ENCODE peak calls at places on chromosomes 7 and 10, in four cellular contexts. L, M, S and G are unnamed samples. For H3K27me3, the result is how much of the 10 kb centered on the place peaks cover.

GRCh38 chr7:42046483-42046882 is 190.5 kb downstream of the GLI3 start:
- DNase-seq in S (no peak), M (no peak), L (no peak), G (no peak)

GRCh38 chr7:41570766-41571165 is 132.1 kb downstream of the INHBA start:
- DNase-seq in S (no peak), M (no peak), L (no peak), G (no peak)

GRCh38 chr10:109968954-109969644 is 38.7 kb upstream of the ADD3 start:
- DNase-seq in S (no peak), M (no peak), L (no peak), G (no peak)

GRCh38 chr10:70459771-70460490 is 18.4 kb upstream of the NODAL start:
- DNase-seq in L (no peak), S (no peak), M (no peak), G (no peak)

GRCh38 chr10:9636206-9636605 is 1381.5 kb upstream of the CELF2 start:
- DNase-seq in L (no peak), M (no peak), S (no peak), G (no peak)

GRCh38 chr10:97069576-97070362 is 116.0 kb downstream of the SLIT1 start:
- DNase-seq in L (peak), S (no peak), M (no peak), G (no peak)

GRCh38 chr10:70843333-70843732 is 27.6 kb downstream of the SGPL1 start:
- DNase-seq in L (peak), S (no peak), M (no peak), G (no peak)

GRCh38 chr7:155296788-155297516 is 726 bp upstream of the INSIG1 start:
- DNase-seq in M (peak), S (peak), L (peak), G (peak)

GRCh38 chr7:104059103-104059502 is 69.6 kb upstream of the RELN start:
- DNase-seq in L (no peak), M (no peak), S (no peak), G (no peak)

GRCh38 chr10:21694646-21695045 is 160.6 kb downstream of the MLLT10 start:
- DNase-seq in M (no peak), L (no peak), S (no peak), G (no peak)

GRCh38 chr10:43199088-43199683 is 60.9 kb downstream of the CSGALNACT2 start:
- DNase-seq in S (no peak), L (no peak), M (no peak), G (no peak)

GRCh38 chr10:125373546-125373945 is 213.2 kb upstream of the CTBP2 start:
- DNase-seq in M (no peak), L (no peak), S (no peak), G (no peak)

GRCh38 chr10:67256984-67257383 is 331.1 kb downstream of the LRRTM3 start:
- DNase-seq in S (no peak), M (no peak), L (no peak), G (no peak)

GRCh38 chr10:82506680-82507376 is 631.8 kb downstream of the NRG3 start:
- DNase-seq in S (no peak), M (no peak), L (no peak), G (no peak)

GRCh38 chr10:70602665-70603438 is at the start of gene PRF1:
- DNase-seq in L (peak), M (peak), S (no peak), G (peak)

DNA sequence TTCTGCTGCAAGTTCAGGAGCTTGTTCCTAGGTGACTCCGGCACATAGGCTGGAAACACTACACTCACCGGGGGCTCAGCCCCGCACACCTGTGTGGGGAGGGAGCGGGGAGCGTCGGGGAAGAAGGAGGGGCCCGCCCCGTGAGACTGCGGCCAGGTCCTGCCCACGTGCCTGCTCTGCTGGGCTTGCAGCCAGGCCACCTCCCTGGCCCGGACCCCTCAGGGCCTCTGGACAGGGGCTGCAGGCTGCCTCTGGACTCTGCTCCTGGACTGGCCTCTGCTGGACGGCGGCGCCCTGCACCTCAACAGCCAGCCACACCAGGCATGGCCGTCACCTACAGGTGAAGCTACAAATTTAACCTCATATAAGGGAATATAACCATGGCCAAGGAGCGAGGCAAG is 71.8 kb upstream of the FAM20C start:
- DNase-seq in M (no peak), L (no peak), S (no peak), G (no peak)
- TF ChIP-seq CTCF in M (no peak), L (no peak), S (no peak), G (no peak)

DNA sequence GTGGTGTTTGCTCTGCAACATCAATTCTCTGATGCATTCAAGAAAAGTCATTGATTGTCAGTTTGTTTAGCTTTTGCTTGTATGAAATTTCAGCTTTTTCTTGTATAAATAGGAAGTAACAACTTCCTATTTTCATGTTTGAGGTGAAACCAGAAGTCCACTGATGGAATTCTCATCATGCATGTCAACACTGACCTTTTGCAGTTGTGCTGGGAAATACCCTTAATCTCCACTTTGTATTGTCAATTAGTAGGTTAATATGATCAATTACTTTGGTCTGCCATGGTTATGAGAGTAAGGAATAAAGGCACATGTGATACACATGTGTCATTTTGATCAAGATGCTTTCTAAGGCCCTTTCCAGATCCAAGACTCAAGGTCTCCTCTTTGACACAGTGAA is 208.8 kb upstream of the HPS1 start:
- DNase-seq in S (no peak), L (no peak), M (no peak), G (no peak)
- H3K27me3 ChIP-seq in S (under half), L (under half), M (under half), G (under half)

DNA sequence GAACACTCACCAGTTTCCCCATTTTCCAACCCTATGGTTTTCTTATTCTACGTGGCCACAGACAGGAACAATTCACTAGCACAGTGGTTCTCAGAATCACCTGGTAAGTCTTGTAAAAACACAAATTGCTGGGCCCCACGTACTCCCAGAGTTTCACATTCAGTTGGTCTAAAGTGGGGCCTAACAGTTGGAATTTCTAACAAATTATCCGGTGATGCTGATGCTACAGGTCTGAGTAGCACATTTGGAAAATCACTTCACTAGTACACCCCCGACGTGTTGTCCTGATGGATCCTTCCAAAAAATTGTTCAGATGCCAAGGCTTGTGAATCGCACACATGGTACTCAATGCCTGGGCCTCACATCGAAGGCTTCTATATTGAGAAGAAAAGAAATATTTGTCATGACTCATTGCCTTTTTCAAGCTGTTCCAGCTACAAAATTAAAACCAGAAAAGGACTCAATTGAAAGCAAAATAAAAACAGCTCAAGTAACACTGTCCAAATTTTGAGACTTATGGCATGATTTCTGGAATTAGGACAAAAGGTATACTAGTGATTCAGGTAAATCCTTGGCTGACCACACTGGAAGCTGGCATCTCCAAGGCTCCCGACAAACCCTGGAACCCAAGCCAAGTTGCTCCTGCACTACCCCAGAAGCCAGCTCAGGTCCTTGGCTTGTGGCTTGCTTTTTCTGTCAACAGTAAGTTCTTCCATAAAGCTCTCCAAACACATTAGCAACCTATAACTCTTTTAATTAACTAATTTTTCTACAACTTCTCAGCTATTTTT is 12.9 kb upstream of the VIM start:
- DNase-seq in L (no peak), M (no peak), S (no peak), G (no peak)
- H3K4me3 ChIP-seq in L (no peak), M (no peak), S (no peak), G (no peak)

DNA sequence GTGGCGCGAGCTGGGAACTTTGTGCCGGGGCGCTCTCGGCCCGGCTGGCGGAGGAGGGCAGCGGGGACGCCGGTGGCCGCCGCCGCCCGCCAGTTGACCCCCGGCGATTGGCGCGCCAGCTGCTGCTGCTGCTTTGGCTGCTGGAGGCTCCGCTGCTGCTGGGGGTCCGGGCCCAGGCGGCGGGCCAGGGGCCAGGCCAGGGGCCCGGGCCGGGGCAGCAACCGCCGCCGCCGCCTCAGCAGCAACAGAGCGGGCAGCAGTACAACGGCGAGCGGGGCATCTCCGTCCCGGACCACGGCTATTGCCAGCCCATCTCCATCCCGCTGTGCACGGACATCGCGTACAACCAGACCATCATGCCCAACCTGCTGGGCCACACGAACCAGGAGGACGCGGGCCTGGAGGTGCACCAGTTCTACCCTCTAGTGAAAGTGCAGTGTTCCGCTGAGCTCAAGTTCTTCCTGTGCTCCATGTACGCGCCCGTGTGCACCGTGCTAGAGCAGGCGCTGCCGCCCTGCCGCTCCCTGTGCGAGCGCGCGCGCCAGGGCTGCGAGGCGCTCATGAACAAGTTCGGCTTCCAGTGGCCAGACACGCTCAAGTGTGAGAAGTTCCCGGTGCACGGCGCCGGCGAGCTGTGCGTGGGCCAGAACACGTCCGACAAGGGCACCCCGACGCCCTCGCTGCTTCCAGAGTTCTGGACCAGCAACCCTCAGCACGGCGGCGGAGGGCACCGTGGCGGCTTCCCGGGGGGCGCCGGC is 870 bp downstream of the FZD1 start:
- DNase-seq in S (peak), M (peak), L (no peak), G (peak)
- TF ChIP-seq CTCF in S (no peak), M (no peak), L (no peak), G (no peak)

DNA sequence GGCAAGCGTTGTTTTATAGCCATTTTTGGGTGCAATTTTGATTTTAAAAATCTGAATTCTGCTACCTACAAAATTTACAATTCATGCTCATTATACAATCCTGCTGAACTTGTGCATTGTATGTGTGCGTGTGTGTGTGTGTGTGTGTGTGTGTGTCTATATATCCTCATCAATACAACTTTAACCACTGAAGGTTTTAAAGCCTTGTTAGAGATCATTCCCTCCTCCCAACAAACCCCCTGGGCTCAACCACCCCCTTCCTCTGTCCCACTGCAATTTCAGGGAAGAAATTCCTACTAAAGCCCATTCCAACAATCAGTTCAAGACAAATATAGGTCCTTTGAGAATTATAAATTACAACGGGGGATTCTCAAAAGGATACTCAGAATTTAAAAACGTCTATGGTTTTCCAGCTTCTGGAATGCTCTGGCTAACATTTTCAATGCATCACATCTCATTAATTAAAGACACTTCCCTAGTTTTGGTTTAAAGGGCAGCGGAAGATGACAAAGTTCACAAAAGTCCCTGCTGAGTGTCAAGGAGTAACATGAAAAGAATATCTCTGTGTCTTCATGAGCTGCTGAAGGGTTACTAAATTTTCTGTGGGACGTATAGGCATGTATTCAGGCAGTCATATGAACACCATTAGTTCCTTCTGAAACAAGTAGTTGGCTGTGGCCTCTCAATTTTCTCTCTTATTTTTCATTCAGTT is 862 bp upstream of the SEMA3A start:
- DNase-seq in S (no peak), M (no peak), L (no peak), G (no peak)
- H3K27me3 ChIP-seq in S (under half), M (under half), L (under half), G (under half)

GRCh38 chr7:1558841-1559625 is 3.0 kb upstream of the TMEM184A start:
- DNase-seq in M (peak), L (no peak), S (peak), G (no peak)
- H3K4me3 ChIP-seq in M (no peak), L (no peak), S (no peak), G (no peak)